ENCODE peak calls at places on chromosomes 12 and 14, in four cellular contexts. X is RPMI8226; N is CD8-positive, alpha-beta T cell; Y is smooth muscle cell of the brain vasculature. A is an unnamed sample.

GRCh38 chr12:2646341-2646740 is 148.4 kb upstream of the FKBP4 start:
- DNase-seq in X (no peak), N (no peak), Y (no peak), A (no peak)

GRCh38 chr14:103890836-103891666 is 37.2 kb upstream of the TDRD9 start:
- DNase-seq in X (no peak), N (no peak), Y (no peak), A (no peak)

GRCh38 chr14:81826080-81826479 is 292.4 kb upstream of the SEL1L start:
- DNase-seq in X (no peak), N (no peak), Y (no peak), A (no peak)

GRCh38 chr12:131833896-131834641 is 5.9 kb downstream of the MMP17 start:
- DNase-seq in X (no peak), N (no peak), Y (no peak), A (no peak)

GRCh38 chr14:94051115-94051514 is 25.0 kb downstream of the OTUB2 start:
- DNase-seq in X (no peak), N (peak), Y (no peak), A (no peak)

GRCh38 chr14:53470351-53471043 is 317.4 kb upstream of the DDHD1 start:
- DNase-seq in X (no peak), N (no peak), Y (no peak), A (no peak)

GRCh38 chr14:100037351-100037750 is 27.9 kb upstream of the EVL start:
- DNase-seq in X (no peak), N (no peak), Y (no peak), A (no peak)

GRCh38 chr12:15774819-15775218 is 14.4 kb downstream of the EPS8 start:
- DNase-seq in X (no peak), N (no peak), Y (no peak), A (no peak)

GRCh38 chr12:121797937-121798801 is 4.7 kb upstream of the RHOF start:
- DNase-seq in X (peak), N (no peak), Y (no peak), A (no peak)

GRCh38 chr12:65881348-65881961 is 57.2 kb downstream of the HMGA2 start:
- DNase-seq in X (no peak), N (no peak), Y (no peak), A (no peak)

GRCh38 chr12:67517181-67517887 is 131.2 kb upstream of the DYRK2 start:
- DNase-seq in X (no peak), N (no peak), Y (no peak), A (no peak)

GRCh38 chr12:52139579-52140062 is 52.2 kb downstream of the KRT80 start:
- DNase-seq in X (peak), N (peak), Y (no peak), A (no peak)

GRCh38 chr14:41875113-41875512 is 268.4 kb downstream of the LRFN5 start:
- DNase-seq in X (no peak), N (no peak), Y (no peak), A (no peak)

GRCh38 chr12:75650989-75651695 is 139.7 kb upstream of the KRR1 start:
- DNase-seq in X (no peak), N (no peak), Y (no peak), A (no peak)

GRCh38 chr12:68327896-68328295 is 4.3 kb downstream of the MDM1 start:
- DNase-seq in X (no peak), N (no peak), Y (no peak), A (no peak)

A was measured in SK-N-MC.